ENCODE peak calls at places on chromosomes 16 and 17, in five cellular contexts. W is T-helper 1 cell, X is brain microvascular endothelial cell, U is naive B cell, Q is ureter. I is an unnamed sample.

GRCh38 chr17:73760186-73760758 is 116.0 kb upstream of the SDK2 start:
- DNase-seq in U (no peak), W (no peak), X (no peak), Q (no peak), I (no peak)

GRCh38 chr17:56779898-56780777 is 53.6 kb downstream of the C17orf67 start:
- DNase-seq in U (peak; percentile 75), X (peak; percentile 49), W (peak; percentile 72), Q (peak; percentile 83), I (peak; percentile 93)

GRCh38 chr17:45700171-45701090 is 83.7 kb upstream of the CRHR1 start:
- DNase-seq in X (no peak), W (no peak), U (no peak), Q (no peak), I (no peak)

GRCh38 chr16:30902070-30902972 is 5.9 kb downstream of the CTF1 start:
- DNase-seq in X (peak; percentile 16), Q (peak; percentile 70), W (no peak), U (peak; percentile 61), I (peak; percentile 77)

GRCh38 chr17:8555062-8555461 is 75.5 kb downstream of the MYH10 start:
- DNase-seq in U (no peak), W (no peak), Q (no peak), X (no peak), I (no peak)

GRCh38 chr17:42750730-42751356 is 6.0 kb upstream of the EZH1 start:
- DNase-seq in Q (no peak), U (no peak), X (no peak), W (no peak), I (no peak)

GRCh38 chr16:66476328-66477027 is 49.4 kb downstream of the BEAN1 start:
- DNase-seq in W (no peak), U (peak; percentile 16), X (no peak), Q (peak; percentile 37), I (peak; percentile 43)

GRCh38 chr16:68475071-68475470 is 26.8 kb upstream of the SMPD3 start:
- DNase-seq in U (no peak), X (no peak), W (no peak), Q (no peak), I (no peak)

GRCh38 chr16:86300746-86301480 is 209.4 kb upstream of the FOXF1 start:
- DNase-seq in X (no peak), U (no peak), W (no peak), Q (peak; percentile 37), I (no peak)

GRCh38 chr17:8103549-8103948 is 14.8 kb downstream of the ALOXE3 start:
- DNase-seq in U (no peak), X (no peak), W (no peak), Q (no peak), I (no peak)

GRCh38 chr17:59154335-59154720 is 658 bp downstream of the SKA2 start:
- DNase-seq in X (peak; percentile 25), U (peak; percentile 5), Q (peak; percentile 55), W (no peak), I (no peak)

I was measured in stimulated activated naive CD8-positive, alpha-beta T cell treated with anti-CD3 and anti-CD28 coated beads, Interleukin-15, amount 100 ng/mL, for 72 hours.